ENCODE peak calls at places on chromosomes 16 and 17, in six cellular contexts. S is H1, T is K562, Z is GM12891, D is HepG2, G is SK-N-SH. I is an unnamed sample.

GRCh38 chr17:16516594-16517018 is 24.6 kb upstream of the LRRC75A start:
- DNase-seq in T (peak), Z (no peak), S (no peak), G (peak), D (no peak), I (no peak)

GRCh38 chr17:79005063-79005861 is 4.3 kb downstream of the CANT1 start:
- DNase-seq in G (no peak), S (no peak), Z (no peak), D (no peak), T (no peak), I (no peak)

GRCh38 chr16:20016234-20016633 is 57.5 kb downstream of the GPR139 start:
- DNase-seq in G (no peak), T (no peak), D (no peak), Z (no peak), S (no peak), I (no peak)

GRCh38 chr17:5823219-5823618 is 238.9 kb upstream of the NLRP1 start:
- DNase-seq in T (no peak), D (no peak), S (no peak), Z (no peak), G (no peak), I (no peak)

GRCh38 chr16:27932542-27933178 is 130.9 kb downstream of the GSG1L start:
- DNase-seq in T (no peak), G (no peak), D (no peak), Z (no peak), S (no peak), I (no peak)

GRCh38 chr17:1484586-1485310 is 7.7 kb downstream of the MYO1C start:
- DNase-seq in Z (peak), S (peak), G (peak), T (peak), D (peak), I (peak)

GRCh38 chr17:41663451-41664171 is 25.1 kb upstream of the EIF1 start:
- DNase-seq in D (no peak), T (no peak), S (no peak), Z (no peak), G (no peak), I (no peak)

GRCh38 chr17:73175962-73176565 is 11.3 kb downstream of the SSTR2 start:
- DNase-seq in S (no peak), D (no peak), T (no peak), Z (no peak), G (no peak), I (no peak)

GRCh38 chr16:29815032-29815721 is 775 bp upstream of the PAGR1 start:
- DNase-seq in T (peak), G (no peak), D (no peak), S (peak), Z (no peak), I (no peak)

GRCh38 chr16:85735225-85735722 is 15.6 kb downstream of the C16orf74 start:
- DNase-seq in T (no peak), S (no peak), G (no peak), Z (peak), D (no peak), I (peak)

GRCh38 chr16:70576431-70577255 is 53.0 kb downstream of the SF3B3 start:
- DNase-seq in D (peak), S (no peak), Z (no peak), G (no peak), T (no peak), I (no peak)

GRCh38 chr16:83615131-83615530 is 192.6 kb upstream of the HSBP1 start:
- DNase-seq in D (no peak), G (no peak), T (no peak), Z (no peak), S (no peak), I (no peak)
- TF ChIP-seq TAF1 in D (no peak), G (no peak), T (no peak), Z (no peak), S (no peak), I (no peak)

GRCh38 chr17:13480877-13481276 is 120.9 kb downstream of the HS3ST3A1 start:
- DNase-seq in S (no peak), T (no peak), D (no peak), Z (no peak), G (no peak), I (no peak)

GRCh38 chr17:13475574-13476223 is 126.0 kb downstream of the HS3ST3A1 start:
- DNase-seq in Z (no peak), G (no peak), D (no peak), S (no peak), T (no peak), I (no peak)

GRCh38 chr17:13477180-13477611 is 124.5 kb downstream of the HS3ST3A1 start:
- DNase-seq in Z (no peak), T (no peak), S (no peak), G (no peak), D (no peak), I (no peak)

GRCh38 chr17:13476722-13477121 is 125.0 kb downstream of the HS3ST3A1 start:
- DNase-seq in S (no peak), G (no peak), Z (no peak), D (no peak), T (no peak), I (no peak)

GRCh38 chr17:13478326-13478830 is 123.4 kb downstream of the HS3ST3A1 start:
- DNase-seq in T (no peak), Z (no peak), S (no peak), D (no peak), G (no peak), I (no peak)
- TF ChIP-seq TAF1 in T (no peak), Z (no peak), S (no peak), D (no peak), G (no peak), I (no peak)

GRCh38 chr17:71472809-71473789 is 647.7 kb upstream of the SOX9 start:
- DNase-seq in Z (peak), D (peak), T (peak), S (no peak), G (peak), I (peak)
- TF ChIP-seq TAF1 in Z (no peak), D (no peak), T (no peak), S (no peak), G (no peak), I (no peak)

GRCh38 chr17:38415250-38416194 is 12.7 kb upstream of the ARHGAP23 start:
- DNase-seq in T (no peak), G (no peak), Z (no peak), S (peak), D (peak), I (no peak)
- TF ChIP-seq TAF1 in T (no peak), G (no peak), Z (no peak), S (peak), D (peak), I (no peak)

I was measured in GM12892.